ENCODE peak calls at places on chromosomes 1 and 21, in seven cellular contexts. One of them, this sample, is unnamed.

GRCh38 chr1:119674110-119674509 is 26.0 kb upstream of the ZNF697 start:
- DNase-seq in EL: peak
- DNase-seq in SW480: peak
- DNase-seq in HS-27A: peak
- DNase-seq in iris pigment epithelial cell: peak
- DNase-seq in T follicular helper cell: no peak
- DNase-seq in SK-N-DZ: no peak
- DNase-seq in this sample: no peak

GRCh38 chr1:47478090-47478489 is 40.2 kb downstream of the FOXD2 start:
- DNase-seq in T follicular helper cell: no peak
- DNase-seq in SW480: peak
- DNase-seq in HS-27A: no peak
- DNase-seq in iris pigment epithelial cell: peak
- DNase-seq in EL: no peak
- DNase-seq in SK-N-DZ: no peak
- DNase-seq in this sample: no peak

GRCh38 chr1:171754381-171754705 is 12.5 kb upstream of the VAMP4 start:
- DNase-seq in iris pigment epithelial cell: peak
- DNase-seq in T follicular helper cell: no peak
- DNase-seq in SK-N-DZ: no peak
- DNase-seq in HS-27A: no peak
- DNase-seq in EL: peak
- DNase-seq in SW480: no peak
- DNase-seq in this sample: no peak

GRCh38 chr1:38131024-38131585 is 84.5 kb upstream of the POU3F1 start:
- DNase-seq in EL: peak
- DNase-seq in iris pigment epithelial cell: no peak
- DNase-seq in HS-27A: no peak
- DNase-seq in T follicular helper cell: no peak
- DNase-seq in SK-N-DZ: no peak
- DNase-seq in SW480: peak
- DNase-seq in this sample: no peak

GRCh38 chr1:178768423-178768822 is 43.4 kb downstream of the RALGPS2 start:
- DNase-seq in EL: peak
- DNase-seq in SW480: peak
- DNase-seq in T follicular helper cell: no peak
- DNase-seq in HS-27A: no peak
- DNase-seq in SK-N-DZ: peak
- DNase-seq in iris pigment epithelial cell: peak
- DNase-seq in this sample: no peak

GRCh38 chr1:36035154-36035553 is 48.7 kb upstream of the TEKT2 start:
- DNase-seq in HS-27A: no peak
- DNase-seq in SW480: no peak
- DNase-seq in iris pigment epithelial cell: no peak
- DNase-seq in EL: no peak
- DNase-seq in T follicular helper cell: no peak
- DNase-seq in SK-N-DZ: no peak
- DNase-seq in this sample: no peak

GRCh38 chr1:235881930-235882700 is 15.4 kb upstream of the LYST start:
- DNase-seq in T follicular helper cell: no peak
- DNase-seq in SW480: no peak
- DNase-seq in HS-27A: no peak
- DNase-seq in SK-N-DZ: no peak
- DNase-seq in EL: no peak
- DNase-seq in iris pigment epithelial cell: no peak
- DNase-seq in this sample: no peak

GRCh38 chr1:202852163-202852904 is 36.6 kb downstream of the RABIF start:
- DNase-seq in T follicular helper cell: no peak
- DNase-seq in HS-27A: peak
- DNase-seq in SK-N-DZ: peak
- DNase-seq in SW480: peak
- DNase-seq in iris pigment epithelial cell: peak
- DNase-seq in EL: peak
- DNase-seq in this sample: no peak

GRCh38 chr1:33424610-33425009 is 6.3 kb downstream of the PHC2 start:
- DNase-seq in SK-N-DZ: no peak
- DNase-seq in iris pigment epithelial cell: peak
- DNase-seq in SW480: no peak
- DNase-seq in T follicular helper cell: no peak
- DNase-seq in HS-27A: no peak
- DNase-seq in EL: peak
- DNase-seq in this sample: no peak

GRCh38 chr21:45592208-45592619 is 50.0 kb upstream of the SLC19A1 start:
- DNase-seq in T follicular helper cell: peak
- DNase-seq in HS-27A: no peak
- DNase-seq in EL: no peak
- DNase-seq in SK-N-DZ: no peak
- DNase-seq in SW480: no peak
- DNase-seq in iris pigment epithelial cell: peak
- DNase-seq in this sample: peak

GRCh38 chr1:162823771-162824525 is 33.4 kb downstream of the HSD17B7 start:
- DNase-seq in T follicular helper cell: no peak
- DNase-seq in HS-27A: no peak
- DNase-seq in EL: peak
- DNase-seq in SK-N-DZ: no peak
- DNase-seq in iris pigment epithelial cell: no peak
- DNase-seq in SW480: peak
- DNase-seq in this sample: no peak

GRCh38 chr1:24928631-24929090 is 1.4 kb downstream of the RUNX3 start:
- DNase-seq in HS-27A: no peak
- DNase-seq in SW480: no peak
- DNase-seq in iris pigment epithelial cell: no peak
- DNase-seq in EL: peak
- DNase-seq in SK-N-DZ: no peak
- DNase-seq in T follicular helper cell: peak
- DNase-seq in this sample: peak

GRCh38 chr1:180213401-180214177 is 16.5 kb upstream of the LHX4 start:
- DNase-seq in iris pigment epithelial cell: no peak
- DNase-seq in HS-27A: no peak
- DNase-seq in SK-N-DZ: peak
- DNase-seq in EL: no peak
- DNase-seq in SW480: no peak
- DNase-seq in T follicular helper cell: peak
- DNase-seq in this sample: peak

GRCh38 chr1:206463137-206463536 is 7.1 kb upstream of the IKBKE start:
- DNase-seq in SK-N-DZ: no peak
- DNase-seq in EL: no peak
- DNase-seq in HS-27A: no peak
- DNase-seq in SW480: no peak
- DNase-seq in iris pigment epithelial cell: no peak
- DNase-seq in T follicular helper cell: no peak
- DNase-seq in this sample: no peak

GRCh38 chr1:215360021-215360420 is 207.1 kb upstream of the KCTD3 start:
- DNase-seq in SW480: no peak
- DNase-seq in HS-27A: no peak
- DNase-seq in EL: no peak
- DNase-seq in iris pigment epithelial cell: no peak
- DNase-seq in SK-N-DZ: no peak
- DNase-seq in T follicular helper cell: no peak
- DNase-seq in this sample: no peak